ENCODE peak calls at places on chromosomes 12 and 14, in seven cellular contexts. U is lung; O is suprapubic skin; L is right atrium auricular region; T is CD8-positive, alpha-beta memory T cell; A is cardiac muscle cell; W is psoas muscle. B is an unnamed sample. For H3K36me3 and H3K4me1, the result is how much of the 10 kb centered on the place peaks cover.

GRCh38 chr14:71361335-71361734 is 454.1 kb downstream of the PCNX1 start:
- DNase-seq in A (no peak), U (no peak), W (no peak), O (no peak), L (no peak), T (no peak), B (no peak)

GRCh38 chr14:32367501-32367900 is 38.4 kb downstream of the AKAP6 start:
- DNase-seq in O (no peak), W (no peak), T (no peak), U (no peak), L (no peak), A (no peak), B (no peak)

GRCh38 chr14:55077691-55078151 is 26.3 kb downstream of the MAPK1IP1L start:
- DNase-seq in W (no peak), T (no peak), U (peak), L (no peak), O (no peak), A (no peak), B (peak)

GRCh38 chr12:32261638-32262037 is 137.7 kb upstream of the FGD4 start:
- DNase-seq in O (no peak), U (no peak), A (no peak), T (no peak), L (no peak), W (no peak), B (no peak)

GRCh38 chr12:90978117-90978770 is 23.3 kb upstream of the CCER1 start:
- DNase-seq in A (peak), U (no peak), O (no peak), L (no peak), T (no peak), W (no peak), B (no peak)

GRCh38 chr14:62445570-62445969 is 599.7 kb downstream of the KCNH5 start:
- DNase-seq in W (no peak), A (no peak), L (no peak), O (no peak), T (no peak), U (no peak), B (no peak)

GRCh38 chr14:52399886-52400599 is 85.9 kb downstream of the PTGER2 start:
- DNase-seq in T (no peak), U (no peak), W (no peak), L (no peak), A (peak), O (no peak), B (no peak)

GRCh38 chr12:13178568-13179158 is 17.9 kb upstream of the EMP1 start:
- DNase-seq in T (no peak), U (peak), A (no peak), W (peak), L (no peak), O (no peak), B (no peak)

GRCh38 chr12:3897400-3897910 is 24.3 kb upstream of the PARP11 start:
- DNase-seq in W (no peak), O (no peak), T (peak), L (no peak), U (no peak), A (no peak), B (no peak)

GRCh38 chr12:31629756-31630732 is 29.4 kb upstream of the ETFBKMT start:
- DNase-seq in T (no peak), O (no peak), W (peak), U (no peak), A (peak), L (no peak), B (no peak)

GRCh38 chr14:54737132-54737711 is 165.4 kb downstream of the GCH1 start:
- DNase-seq in L (no peak), A (no peak), W (peak), O (no peak), U (no peak), T (no peak), B (no peak)

GRCh38 chr14:95614335-95614734 is 71.9 kb upstream of the TCL1B start:
- DNase-seq in U (no peak), A (no peak), T (no peak), O (no peak), W (no peak), L (no peak), B (no peak)

GRCh38 chr12:110639336-110640178 is 25.6 kb downstream of the TCTN1 start:
- DNase-seq in W (no peak), A (no peak), U (no peak), T (no peak), L (no peak), O (peak), B (no peak)

GRCh38 chr12:115191342-115191741 is 507.4 kb upstream of the TBX3 start:
- DNase-seq in O (no peak), W (no peak), A (no peak), T (no peak), U (no peak), L (no peak), B (no peak)

GRCh38 chr12:31589896-31590729 is 823 bp downstream of the DENND5B start:
- DNase-seq in W (peak), T (peak), O (peak), L (peak), A (peak), U (peak), B (peak)

GRCh38 chr14:23605931-23606585 is 27.5 kb upstream of the JPH4 start:
- DNase-seq in T (no peak), L (no peak), A (no peak), O (no peak), U (no peak), W (no peak), B (no peak)

GRCh38 chr14:66495214-66496098 is 9.3 kb downstream of the CCDC196 start:
- DNase-seq in W (no peak), L (peak), A (peak), U (peak), O (no peak), T (peak), B (no peak)

GRCh38 chr12:88299567-88300101 is 157.5 kb downstream of the TMTC3 start:
- DNase-seq in O (no peak), U (no peak), W (no peak), A (no peak), T (no peak), L (no peak), B (peak)

GRCh38 chr12:50529345-50529744 is 24.6 kb downstream of the DIP2B start:
- DNase-seq in T (no peak), U (no peak), W (no peak), A (no peak), L (no peak), O (no peak), B (no peak)

GRCh38 chr14:101464310-101464983 is 96.8 kb upstream of the DIO3 start:
- DNase-seq in T (no peak), W (no peak), L (peak), A (no peak), U (no peak), O (peak), B (peak)

GRCh38 chr12:65720739-65721138 is 103.5 kb upstream of the HMGA2 start:
- DNase-seq in W (no peak), T (no peak), O (no peak), L (no peak), A (no peak), U (no peak), B (no peak)

GRCh38 chr14:76770521-76771431 is 9.5 kb downstream of the VASH1 start:
- DNase-seq in O (peak), W (no peak), U (peak), L (peak), T (no peak), A (no peak), B (peak)

GRCh38 chr12:65510584-65511050 is 232.1 kb downstream of the MSRB3 start:
- DNase-seq in O (no peak), L (peak), U (no peak), T (no peak), A (peak), W (no peak), B (no peak)

GRCh38 chr14:34063470-34064164 is 112.7 kb upstream of the EGLN3 start:
- DNase-seq in U (no peak), W (peak), O (no peak), T (no peak), L (peak), A (no peak), B (no peak)

GRCh38 chr14:76566439-76566838 is 190.5 kb downstream of the ESRRB start:
- DNase-seq in T (no peak), A (no peak), U (no peak), O (no peak), W (no peak), L (no peak), B (no peak)

GRCh38 chr12:15797818-15798217 is 8.6 kb upstream of the EPS8 start:
- DNase-seq in W (no peak), O (no peak), L (no peak), T (no peak), U (no peak), A (no peak), B (no peak)

GRCh38 chr12:54240971-54241588 is 38.8 kb downstream of the CBX5 start:
- DNase-seq in L (no peak), W (no peak), A (no peak), U (no peak), T (no peak), O (no peak), B (no peak)

GRCh38 chr12:131013118-131013517 is 59.4 kb downstream of the ADGRD1 start:
- DNase-seq in L (no peak), U (no peak), W (no peak), T (no peak), A (no peak), O (no peak), B (peak)

GRCh38 chr14:63343878-63344277 is 25.1 kb upstream of the GPHB5 start:
- DNase-seq in O (no peak), L (no peak), A (no peak), T (no peak), U (no peak), W (no peak), B (no peak)

GRCh38 chr14:64671591-64671990 is 32.6 kb upstream of the PLEKHG3 start:
- DNase-seq in U (no peak), W (no peak), O (no peak), L (no peak), A (peak), T (peak), B (no peak)

GRCh38 chr14:97377550-97377949 is 580.4 kb downstream of the VRK1 start:
- DNase-seq in A (peak), W (no peak), L (no peak), U (no peak), T (no peak), O (no peak), B (no peak)

GRCh38 chr14:71852201-71852600 is 80.0 kb upstream of the RGS6 start:
- DNase-seq in T (no peak), O (no peak), U (no peak), W (no peak), A (peak), L (no peak), B (no peak)

GRCh38 chr14:100076133-100076532 is 10.9 kb downstream of the EVL start:
- DNase-seq in T (peak), W (no peak), U (no peak), A (no peak), O (no peak), L (no peak), B (no peak)

GRCh38 chr12:92075425-92075891 is 70.2 kb downstream of the BTG1 start:
- DNase-seq in L (no peak), W (no peak), O (no peak), U (no peak), A (peak), T (no peak), B (no peak)

GRCh38 chr12:110742718-110743570 is at the start of gene PPP1CC:
- DNase-seq in A (peak), W (peak), O (peak), U (peak), L (peak), T (peak), B (peak)

GRCh38 chr12:14913381-14913781 is 25.0 kb downstream of the ERP27 start:
- DNase-seq in T (no peak), O (peak), W (no peak), U (no peak), A (no peak), L (peak), B (no peak)

GRCh38 chr12:58882796-58883195 is 37.5 kb downstream of the LRIG3 start:
- DNase-seq in L (no peak), U (no peak), T (no peak), A (no peak), O (no peak), W (no peak), B (no peak)
- H3K36me3 ChIP-seq in L (under half), U (under half), T (under half), A (under half), O (half or more), W (under half), B (half or more)

GRCh38 chr12:25829192-25829591 is 129.3 kb upstream of the RASSF8 start:
- DNase-seq in A (no peak), T (no peak), W (no peak), U (no peak), L (peak), O (no peak), B (no peak)
- H3K4me1 ChIP-seq in A (under half), T (under half), W (under half), U (under half), L (under half), O (under half), B (under half)

GRCh38 chr12:6867407-6868210 is at the start of gene TPI1:
- DNase-seq in W (peak), O (peak), U (peak), L (peak), T (peak), A (peak), B (peak)

GRCh38 chr12:6866920-6867406 is 368 bp upstream of the TPI1 start:
- DNase-seq in O (no peak), U (no peak), L (no peak), W (no peak), A (no peak), T (no peak), B (no peak)

GRCh38 chr12:6863586-6864321 is 3.6 kb upstream of the TPI1 start:
- DNase-seq in A (no peak), T (no peak), O (no peak), W (no peak), L (no peak), U (no peak), B (no peak)

GRCh38 chr12:6868211-6869048 is 1.1 kb downstream of the TPI1 start:
- DNase-seq in A (no peak), W (no peak), U (no peak), O (no peak), T (no peak), L (no peak), B (no peak)

DNA sequence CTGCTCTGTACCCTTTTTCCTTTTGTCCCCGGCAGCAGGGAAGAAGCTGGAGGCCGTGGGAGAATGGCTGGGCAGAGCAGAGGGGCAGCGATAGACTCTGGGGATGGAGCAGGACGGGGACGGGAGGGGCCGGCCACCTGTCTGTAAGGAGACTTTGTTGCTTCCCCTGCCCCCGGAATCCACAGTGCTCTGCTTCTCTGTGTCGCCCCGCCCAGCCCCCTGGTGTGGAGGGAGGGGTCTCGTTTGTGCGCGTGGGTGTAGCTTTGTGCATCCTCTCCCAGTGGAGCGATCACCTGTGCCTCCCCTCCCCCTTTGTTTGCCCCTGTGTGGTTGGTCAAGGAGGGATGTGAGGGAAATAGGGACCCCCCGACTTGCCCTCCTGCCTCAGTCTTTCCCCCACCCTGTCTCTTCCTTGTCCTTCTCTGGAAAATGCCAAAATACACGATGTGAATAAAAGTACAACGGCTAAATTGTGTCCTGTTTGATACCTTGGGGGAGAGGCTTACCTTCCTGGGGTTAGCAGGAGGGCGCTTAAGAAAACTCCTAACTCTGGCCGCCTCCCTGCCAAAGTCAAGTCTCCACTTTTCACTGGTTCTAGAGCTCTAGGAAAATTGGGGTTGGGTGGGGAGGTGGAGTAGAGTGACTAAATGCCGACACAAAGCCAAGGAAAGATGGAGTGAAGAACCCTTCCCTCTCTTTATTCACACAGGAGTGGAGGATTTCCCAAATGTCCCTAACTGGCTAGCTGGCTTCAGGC is 990 bp upstream of the TPI1 start:
- DNase-seq in W (no peak), T (no peak), A (no peak), U (no peak), L (no peak), O (no peak), B (no peak)
- H3K36me3 ChIP-seq in W (under half), T (under half), A (half or more), U (under half), L (half or more), O (half or more), B (half or more)

DNA sequence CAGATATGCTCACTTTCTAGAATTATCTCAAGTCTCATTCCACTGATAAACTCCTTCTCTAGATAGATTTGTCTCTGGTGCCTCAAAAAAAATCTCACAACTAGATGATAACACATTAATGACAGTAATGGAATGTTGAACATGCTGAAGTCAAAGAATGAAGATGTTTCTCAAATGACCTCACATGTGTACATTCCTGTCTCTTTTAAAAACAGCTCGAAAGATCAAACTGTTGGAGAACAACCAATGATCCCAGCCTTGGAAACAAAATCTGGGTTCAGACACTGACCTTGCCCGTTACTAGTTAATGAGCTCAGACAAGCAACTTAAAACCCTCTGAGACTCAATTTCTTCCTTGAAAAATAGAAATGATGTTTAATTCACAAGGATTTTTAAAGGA is 44.7 kb upstream of the KCNJ8 start:
- DNase-seq in U (no peak), W (no peak), A (no peak), O (no peak), T (no peak), L (no peak), B (no peak)
- H3K4me1 ChIP-seq in U (under half), W (under half), A (under half), O (under half), T (under half), L (under half), B (under half)

DNA sequence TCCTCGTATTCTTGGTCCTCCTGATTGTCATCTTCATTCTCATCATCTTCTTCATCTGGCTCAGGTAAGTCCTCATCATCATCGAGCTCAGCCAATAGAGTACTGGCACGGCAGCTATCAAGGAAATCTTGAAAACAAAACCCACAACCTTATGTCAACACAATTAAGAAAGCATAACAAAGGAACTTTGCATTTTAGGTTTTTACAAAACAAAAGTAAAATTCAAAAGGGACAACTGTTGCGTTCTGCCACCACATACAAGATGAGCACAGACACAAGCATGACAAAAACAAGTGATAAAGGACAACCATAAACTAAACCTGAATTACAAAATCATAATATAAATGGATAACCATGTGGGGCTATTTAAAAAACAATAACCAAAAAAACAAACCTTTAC is 84.7 kb downstream of the HECTD1 start:
- DNase-seq in T (no peak), U (no peak), O (no peak), W (no peak), L (no peak), A (no peak), B (no peak)
- H3K36me3 ChIP-seq in T (under half), U (under half), O (half or more), W (under half), L (half or more), A (half or more), B (half or more)

DNA sequence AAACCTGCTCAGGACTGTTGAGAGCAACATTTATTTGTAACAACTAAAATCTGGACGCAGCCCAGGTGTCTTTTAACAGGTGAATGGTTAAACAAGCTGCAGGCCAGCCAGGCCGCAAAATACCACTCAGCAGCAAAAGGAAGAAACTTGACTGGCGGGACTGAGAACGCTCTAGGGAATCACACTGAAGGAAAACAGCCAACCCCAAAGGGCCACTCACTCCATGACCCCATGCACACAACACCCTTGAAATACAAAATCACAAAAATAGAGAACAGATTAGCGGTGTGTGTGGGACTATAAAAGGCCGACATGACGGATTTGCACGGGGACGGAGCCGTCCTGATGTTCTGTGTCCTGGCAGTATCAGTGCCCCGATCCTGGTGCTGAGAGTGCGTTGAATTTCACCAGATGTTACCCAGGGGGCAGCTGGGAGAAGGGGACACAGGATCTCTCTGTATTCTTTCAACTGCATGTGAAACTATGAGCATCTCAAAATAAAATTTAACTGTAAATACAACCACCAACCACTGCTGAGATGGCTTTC is 23.0 kb downstream of the VPS37B start:
- DNase-seq in W (no peak), A (no peak), O (peak), U (no peak), L (no peak), T (no peak), B (peak)
- H3K4me1 ChIP-seq in W (half or more), A (under half), O (half or more), U (under half), L (half or more), T (half or more), B (half or more)